ENCODE peak calls at places on chromosomes 1 and 21, in four cellular contexts. E, L, Q and M are unnamed samples.

GRCh38 chr1:160224606-160225005 is 19.4 kb downstream of the PEA15 start:
- DNase-seq in E (no peak), L (no peak), Q (no peak), M (no peak)

GRCh38 chr1:19450811-19451564 is 34.4 kb downstream of the CAPZB start:
- DNase-seq in E (no peak), L (no peak), Q (no peak), M (peak; percentile 99)

GRCh38 chr1:54681396-54681795 is 34.3 kb upstream of the TTC4 start:
- DNase-seq in E (no peak), L (no peak), Q (peak; percentile 64), M (no peak)

GRCh38 chr1:145960468-145961108 is 2.8 kb upstream of the LIX1L start:
- DNase-seq in E (peak; percentile 75), L (peak; percentile 92), Q (peak; percentile 91), M (peak; percentile 39)

GRCh38 chr1:183569141-183569540 is 21.1 kb downstream of the NCF2 start:
- DNase-seq in E (no peak), L (no peak), Q (peak; percentile 74), M (peak; percentile 64)

GRCh38 chr1:109997204-109997866 is 12.8 kb downstream of the AHCYL1 start:
- DNase-seq in E (no peak), L (no peak), Q (no peak), M (no peak)

GRCh38 chr1:17617787-17618557 is 78.5 kb downstream of the ARHGEF10L start:
- DNase-seq in E (no peak), L (no peak), Q (peak; percentile 44), M (peak; percentile 36)

GRCh38 chr1:55195523-55196233 is 19.5 kb downstream of the USP24 start:
- DNase-seq in E (no peak), L (no peak), Q (no peak), M (no peak)

GRCh38 chr21:42395910-42396625 is at the start of gene TMPRSS3:
- DNase-seq in E (no peak), L (no peak), Q (peak; percentile 22), M (no peak)

GRCh38 chr1:30775433-30775975 is 17.9 kb upstream of the LAPTM5 start:
- DNase-seq in E (no peak), L (no peak), Q (no peak), M (no peak)

GRCh38 chr1:233945573-233945972 is 41.1 kb downstream of the SLC35F3 start:
- DNase-seq in E (no peak), L (no peak), Q (no peak), M (peak; percentile 43)

GRCh38 chr1:154812911-154813816 is 56.9 kb downstream of the KCNN3 start:
- DNase-seq in E (peak; percentile 13), L (peak; percentile 66), Q (peak; percentile 96), M (peak; percentile 20)

GRCh38 chr1:9842781-9843575 is 19.2 kb upstream of the CLSTN1 start:
- DNase-seq in E (no peak), L (peak; percentile 26), Q (no peak), M (no peak)

GRCh38 chr1:231734417-231734816 is 107.8 kb downstream of the DISC1 start:
- DNase-seq in E (no peak), L (no peak), Q (no peak), M (peak; percentile 21)

GRCh38 chr1:65615859-65616258 is 176.8 kb upstream of the PDE4B start:
- DNase-seq in E (no peak), L (no peak), Q (no peak), M (no peak)

GRCh38 chr21:40768056-40768455 is 78.9 kb downstream of the DSCAM start:
- DNase-seq in E (no peak), L (no peak), Q (no peak), M (no peak)

GRCh38 chr1:40078512-40079333 is 18.3 kb downstream of the PPT1 start:
- DNase-seq in E (peak; percentile 75), L (peak; percentile 70), Q (peak; percentile 87), M (no peak)

GRCh38 chr1:85283475-85284199 is 7.2 kb upstream of the BCL10 start:
- DNase-seq in E (no peak), L (peak; percentile 68), Q (peak; percentile 8), M (no peak)

GRCh38 chr1:2385606-2386280 is 5.6 kb downstream of the MORN1 start:
- DNase-seq in E (no peak), L (no peak), Q (no peak), M (no peak)

DNA sequence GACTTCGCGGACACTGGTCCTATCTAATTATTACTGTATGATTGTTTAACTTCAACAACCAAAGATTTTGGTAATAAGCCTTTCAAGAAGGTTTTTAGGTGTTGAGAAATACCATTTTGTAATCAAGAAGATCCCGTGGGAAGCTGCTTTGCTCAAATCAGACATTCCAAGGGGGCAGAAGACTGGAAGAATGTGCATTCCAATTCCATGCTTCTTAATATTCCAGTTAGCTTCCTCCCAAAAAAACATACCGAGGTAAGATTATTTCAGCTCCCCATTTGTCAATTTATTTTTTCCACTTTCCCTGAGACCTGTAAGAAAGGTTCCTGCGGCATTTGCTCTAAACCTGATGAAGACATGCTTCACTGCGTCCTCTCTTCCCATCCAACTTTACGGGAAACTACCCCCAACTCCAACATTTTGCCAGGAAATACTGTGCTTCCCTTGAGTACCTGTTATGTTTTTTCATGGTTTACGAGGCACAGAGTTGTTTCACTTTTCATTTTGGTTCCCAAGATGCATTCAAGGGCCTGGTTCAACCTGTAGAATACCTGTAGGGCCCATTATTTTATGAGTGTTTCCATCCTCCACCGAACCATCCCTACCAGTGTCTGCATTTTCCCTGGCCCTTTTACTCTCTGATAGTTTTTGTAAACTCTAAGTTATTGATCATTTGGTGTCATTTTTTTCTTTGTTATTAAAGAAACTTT is 4.0 kb downstream of the CNN3 start:
- DNase-seq in E (no peak), L (no peak), Q (no peak), M (peak; percentile 91)
- H3K9ac ChIP-seq in E (no peak overlapping the region), L (no peak overlapping the region), Q (no peak overlapping the region), M (peak overlapping the region; percentile 68)

GRCh38 chr1:82227696-82228095 is 427.0 kb downstream of the ADGRL2 start:
- DNase-seq in E (no peak), L (no peak), Q (no peak), M (peak; percentile 25)
- H3K9ac ChIP-seq in E (no peak overlapping the region), L (no peak overlapping the region), Q (no peak overlapping the region), M (no peak overlapping the region)

DNA sequence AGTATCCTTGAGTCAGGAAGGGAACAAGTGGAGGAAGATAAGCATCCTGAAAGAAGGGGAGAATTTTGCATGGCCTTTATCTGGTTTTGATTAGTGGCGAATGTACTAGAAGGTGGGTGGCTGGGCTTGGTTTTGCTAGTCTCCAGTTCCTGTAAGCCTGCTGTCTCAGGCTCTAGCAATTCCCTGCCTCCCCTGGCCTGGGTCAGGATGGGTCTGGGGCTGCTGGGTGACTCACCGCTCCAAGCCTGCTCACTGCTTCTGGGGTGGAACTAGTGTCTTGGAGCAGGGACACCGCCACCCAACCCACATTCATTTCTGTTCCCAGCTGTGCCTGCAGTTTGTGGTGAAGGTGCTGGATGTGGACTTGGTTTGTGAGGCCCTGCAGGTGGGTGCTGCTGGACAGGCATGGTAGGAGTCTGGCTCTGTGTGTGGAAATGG is 3.4 kb downstream of the BTBD19 start:
- DNase-seq in E (no peak), L (no peak), Q (peak; percentile 72), M (peak; percentile 88)
- H3K9ac ChIP-seq in E (peak overlapping the region; percentile 5), L (no peak overlapping the region), Q (no peak overlapping the region), M (peak overlapping the region; percentile 68)

GRCh38 chr1:201636065-201636464 is 97.1 kb downstream of the NAV1 start:
- DNase-seq in E (no peak), L (no peak), Q (no peak), M (no peak)
- H3K9ac ChIP-seq in E (no peak overlapping the region), L (no peak overlapping the region), Q (no peak overlapping the region), M (peak overlapping the region; percentile 15)

DNA sequence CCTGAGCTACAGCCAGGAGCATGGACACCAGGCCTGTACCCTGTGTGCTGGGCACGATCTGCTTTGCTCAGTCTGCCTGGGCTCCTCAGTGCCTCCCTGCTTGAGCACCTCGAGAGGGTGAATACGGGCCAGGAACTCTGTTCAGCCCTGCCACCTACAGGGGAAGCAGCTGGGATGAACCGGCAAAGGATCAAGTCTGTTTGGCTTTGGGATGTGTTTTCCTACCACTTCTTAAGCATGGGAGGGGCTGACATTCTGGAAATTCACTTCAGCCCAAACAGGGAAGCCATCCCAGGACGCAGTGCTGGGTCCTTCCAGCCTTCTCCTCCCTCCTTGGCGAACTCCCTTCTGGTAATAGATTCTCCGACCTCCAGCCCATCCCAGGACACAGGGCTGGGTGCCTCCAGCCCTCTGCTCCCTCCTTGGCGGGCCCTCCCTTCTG is 55.8 kb upstream of the SELENON start:
- DNase-seq in E (peak; percentile 67), L (peak; percentile 74), Q (peak; percentile 85), M (peak; percentile 25)
- H3K9ac ChIP-seq in E (peak overlapping the region; percentile 14), L (no peak overlapping the region), Q (no peak overlapping the region), M (no peak overlapping the region)

DNA sequence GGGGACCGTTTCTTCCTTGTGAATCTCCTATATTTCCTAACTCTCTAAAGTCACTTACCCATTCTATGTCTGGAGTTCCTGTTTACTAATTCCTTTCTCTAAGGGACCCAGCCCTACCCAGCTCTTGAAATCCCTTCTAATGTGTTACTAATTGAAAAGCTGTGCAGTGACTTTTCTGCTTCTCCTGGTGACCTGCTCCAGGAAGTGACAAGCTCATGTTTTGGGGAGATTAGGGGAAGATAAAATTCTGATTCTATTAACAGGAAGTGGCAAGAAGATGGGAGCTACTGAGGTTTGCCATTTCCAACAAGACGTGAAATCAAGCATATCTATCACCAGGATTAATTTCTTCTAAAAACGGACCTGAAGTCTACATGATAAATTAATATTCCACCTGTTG is 4.1 kb upstream of the SAMSN1 start:
- DNase-seq in E (no peak), L (no peak), Q (peak; percentile 13), M (no peak)
- H3K9ac ChIP-seq in E (no peak overlapping the region), L (no peak overlapping the region), Q (no peak overlapping the region), M (no peak overlapping the region)

DNA sequence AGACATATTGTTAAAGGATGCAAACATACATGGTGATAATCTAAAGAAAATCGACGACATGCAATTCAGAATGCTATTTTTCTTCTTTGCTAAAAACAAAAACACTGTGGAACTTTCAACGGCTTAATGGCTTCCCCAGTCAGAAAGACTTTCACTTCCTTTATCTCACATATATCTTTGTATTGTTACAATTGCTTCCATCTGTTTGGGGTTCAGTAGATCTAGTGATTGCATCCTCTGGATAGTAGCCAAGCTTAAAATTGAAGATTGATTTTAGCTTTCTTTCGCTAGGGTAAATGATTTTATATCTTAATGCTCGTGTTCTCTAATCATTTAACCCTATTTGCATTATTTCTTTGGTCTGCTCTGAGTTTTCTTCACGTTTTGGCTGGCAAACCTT is 31.8 kb upstream of the ADAMTS1 start:
- DNase-seq in E (no peak), L (no peak), Q (no peak), M (no peak)
- H3K9ac ChIP-seq in E (no peak overlapping the region), L (no peak overlapping the region), Q (no peak overlapping the region), M (no peak overlapping the region)

GRCh38 chr21:37915516-37915915 is 741 bp downstream of the KCNJ6 start:
- DNase-seq in E (no peak), L (peak; percentile 43), Q (peak; percentile 7), M (no peak)
- H3K9ac ChIP-seq in E (peak overlapping the region; percentile 65), L (peak overlapping the region; percentile 10), Q (no peak overlapping the region), M (no peak overlapping the region)